ENCODE peak calls at places on chromosomes 4 and X, in six cellular contexts. Q is cardiac fibroblast, P is progenitor cell of endocrine pancreas, G is NAMALWA, C is lung, V is EL. Y is an unnamed sample.

GRCh38 chr4:10045481-10045880 is 24.2 kb upstream of the SLC2A9 start:
- DNase-seq in Q (peak), P (no peak), G (no peak), C (no peak), V (peak), Y (no peak)

GRCh38 chr4:164768516-164768915 is 14.6 kb downstream of the SMIM31 start:
- DNase-seq in Q (peak), P (no peak), G (peak), C (no peak), V (peak), Y (no peak)

GRCh38 chr4:47774078-47774477 is 63.8 kb downstream of the CORIN start:
- DNase-seq in Q (no peak), P (no peak), G (no peak), C (no peak), V (no peak), Y (no peak)

GRCh38 chr4:8157944-8158709 is 486 bp downstream of the ABLIM2 start:
- DNase-seq in Q (no peak), P (no peak), G (no peak), C (no peak), V (no peak), Y (peak)

GRCh38 chr4:1358421-1359160 is 11.6 kb downstream of the UVSSA start:
- DNase-seq in Q (no peak), P (no peak), G (no peak), C (no peak), V (no peak), Y (no peak)

GRCh38 chr4:74389494-74389893 is 24.5 kb downstream of the EREG start:
- DNase-seq in Q (no peak), P (no peak), G (no peak), C (no peak), V (no peak), Y (no peak)

GRCh38 chrX:66731398-66731797 is 92.5 kb upstream of the EDA2R start:
- DNase-seq in Q (peak), P (no peak), G (peak), C (no peak), V (peak), Y (peak)

GRCh38 chrX:148784859-148785655 is 284.6 kb downstream of the AFF2 start:
- DNase-seq in Q (no peak), P (no peak), G (no peak), C (no peak), V (no peak), Y (no peak)

GRCh38 chrX:154051210-154051810 is 31.6 kb upstream of the IRAK1 start:
- DNase-seq in Q (peak), P (peak), G (peak), C (peak), V (peak), Y (peak)

GRCh38 chr4:122959441-122959840 is 37.0 kb upstream of the NUDT6 start:
- DNase-seq in Q (no peak), P (no peak), G (no peak), C (no peak), V (no peak), Y (no peak)

GRCh38 chr4:82748781-82749504 is 49.7 kb downstream of the SCD5 start:
- DNase-seq in Q (peak), P (no peak), G (no peak), C (no peak), V (peak), Y (no peak)

GRCh38 chr4:151099976-151100417 is 569 bp downstream of the RPS3A start:
- DNase-seq in Q (peak), P (no peak), G (no peak), C (no peak), V (peak), Y (no peak)

GRCh38 chr4:88335092-88335665 is 43.5 kb upstream of the HERC6 start:
- DNase-seq in Q (peak), P (no peak), G (no peak), C (no peak), V (peak), Y (no peak)

GRCh38 chr4:174119051-174119450 is 164.4 kb downstream of the FBXO8 start:
- DNase-seq in Q (peak), P (no peak), G (no peak), C (no peak), V (peak), Y (no peak)

GRCh38 chrX:155094468-155095061 is 23.3 kb downstream of the BRCC3 start:
- DNase-seq in Q (peak), P (no peak), G (peak), C (no peak), V (peak), Y (no peak)

GRCh38 chr4:173420821-173421220 is 21.9 kb upstream of the SCRG1 start:
- DNase-seq in Q (peak), P (no peak), G (no peak), C (no peak), V (no peak), Y (no peak)

GRCh38 chrX:42996861-42997260 is 218.9 kb upstream of the PPP1R2C start:
- DNase-seq in Q (no peak), P (no peak), G (no peak), C (no peak), V (no peak), Y (no peak)

GRCh38 chrX:82748901-82749505 is 759.1 kb upstream of the POU3F4 start:
- DNase-seq in Q (no peak), P (no peak), G (no peak), C (no peak), V (no peak), Y (no peak)

GRCh38 chr4:8167815-8168214 is 9.2 kb upstream of the ABLIM2 start:
- DNase-seq in Q (no peak), P (no peak), G (no peak), C (no peak), V (no peak), Y (no peak)

GRCh38 chr4:17760602-17761001 is 20.8 kb downstream of the FAM184B start:
- DNase-seq in Q (no peak), P (no peak), G (no peak), C (no peak), V (no peak), Y (no peak)

GRCh38 chr4:133982533-133983224 is 218.9 kb downstream of the PABPC4L start:
- DNase-seq in Q (no peak), P (no peak), G (no peak), C (no peak), V (peak), Y (no peak)

GRCh38 chrX:125132274-125132673 is 187.4 kb upstream of the TEX13C start:
- DNase-seq in Q (no peak), P (no peak), G (peak), C (no peak), V (no peak), Y (no peak)

GRCh38 chrX:39886282-39886681 is 211.5 kb downstream of the BCOR start:
- DNase-seq in Q (no peak), P (no peak), G (no peak), C (no peak), V (no peak), Y (no peak)

GRCh38 chrX:69126642-69127041 is 38.6 kb downstream of the PJA1 start:
- DNase-seq in Q (no peak), P (no peak), G (no peak), C (no peak), V (no peak), Y (no peak)

GRCh38 chr4:54272051-54272450 is 43.0 kb downstream of the PDGFRA start:
- DNase-seq in Q (no peak), P (no peak), G (no peak), C (no peak), V (no peak), Y (no peak)

GRCh38 chr4:175253184-175253902 is 335.2 kb downstream of the ADAM29 start:
- DNase-seq in Q (no peak), P (no peak), G (peak), C (no peak), V (peak), Y (no peak)

GRCh38 chrX:13128104-13128503 is 83.7 kb upstream of the FAM9C start:
- DNase-seq in Q (peak), P (no peak), G (no peak), C (no peak), V (peak), Y (no peak)

GRCh38 chr4:20847124-20847747 is 147.0 kb downstream of the PACRGL start:
- DNase-seq in Q (no peak), P (no peak), G (no peak), C (no peak), V (peak), Y (no peak)